ENCODE peak calls at places on chromosome 12, in five cellular contexts. Y is pulmonary artery endothelial cell, M is AG08395, E is iPS-NIHi11, U is T-helper 2 cell. B is an unnamed sample.
A peak's percentile ranks its signal among the peaks of the same experiment; 100 is the strongest.

GRCh38 chr12:106220561-106220960 is 27.3 kb downstream of the CKAP4 start:
- DNase-seq in U (no peak), M (no peak), Y (no peak), E (no peak), B (no peak)

GRCh38 chr12:57733928-57734327 is 4.6 kb downstream of the AGAP2 start:
- DNase-seq in E (no peak), Y (no peak), U (no peak), M (no peak), B (no peak)

GRCh38 chr12:104551313-104551931 is 94.7 kb downstream of the CHST11 start:
- DNase-seq in E (no peak), Y (no peak), U (no peak), M (no peak), B (no peak)

GRCh38 chr12:107600596-107601144 is 84.9 kb upstream of the PWP1 start:
- DNase-seq in U (no peak), Y (no peak), M (no peak), E (no peak), B (no peak)

GRCh38 chr12:118611295-118611694 is 234.9 kb downstream of the SUDS3 start:
- DNase-seq in M (no peak), Y (peak; percentile 1), E (peak; percentile 54), U (no peak), B (no peak)

GRCh38 chr12:49108958-49109404 is 1.7 kb downstream of the LMBR1L start:
- DNase-seq in U (no peak), Y (no peak), E (no peak), M (peak; percentile 50), B (no peak)

GRCh38 chr12:119061208-119061796 is 80.0 kb downstream of the SRRM4 start:
- DNase-seq in E (peak; percentile 76), M (peak; percentile 11), U (no peak), Y (peak; percentile 8), B (peak; percentile 1)

GRCh38 chr12:55058776-55059175 is 39.0 kb downstream of the NEUROD4 start:
- DNase-seq in E (no peak), M (no peak), U (no peak), Y (no peak), B (no peak)

GRCh38 chr12:128259556-128260070 is 7.4 kb upstream of the TMEM132C start:
- DNase-seq in Y (no peak), E (no peak), U (no peak), M (no peak), B (no peak)

GRCh38 chr12:108516511-108517275 is 1.6 kb downstream of the FICD start:
- DNase-seq in Y (no peak), E (no peak), U (no peak), M (no peak), B (no peak)

GRCh38 chr12:38515912-38516311 is 199.3 kb downstream of the ALG10B start:
- DNase-seq in E (no peak), U (no peak), Y (no peak), M (no peak), B (no peak)

GRCh38 chr12:19474147-19474546 is 34.9 kb downstream of the AEBP2 start:
- DNase-seq in M (no peak), Y (no peak), E (no peak), U (no peak), B (peak; percentile 47)

GRCh38 chr12:20711846-20712245 is 16.7 kb downstream of the SLCO1C1 start:
- DNase-seq in Y (no peak), U (no peak), E (no peak), M (no peak), B (no peak)

GRCh38 chr12:93851245-93851665 is 174.1 kb downstream of the CRADD start:
- DNase-seq in U (no peak), M (no peak), Y (no peak), E (no peak), B (no peak)

GRCh38 chr12:84508943-84509342 is 403.7 kb downstream of the SLC6A15 start:
- DNase-seq in Y (no peak), M (peak; percentile 34), E (no peak), U (no peak), B (no peak)

GRCh38 chr12:121038861-121039654 is at the start of gene OASL:
- DNase-seq in Y (no peak), U (peak; percentile 62), M (peak; percentile 62), E (no peak), B (peak; percentile 65)

GRCh38 chr12:3293013-3293412 is 198.0 kb upstream of the PRMT8 start:
- DNase-seq in U (no peak), E (no peak), Y (no peak), M (no peak), B (no peak)

GRCh38 chr12:54983536-54984102 is 943 bp downstream of the TESPA1 start:
- DNase-seq in M (no peak), U (no peak), E (no peak), Y (no peak), B (no peak)

GRCh38 chr12:38823743-38824142 is 81.6 kb downstream of the CPNE8 start:
- DNase-seq in U (no peak), E (no peak), M (peak; percentile 18), Y (no peak), B (peak; percentile 29)

GRCh38 chr12:100265732-100266131 is 1.1 kb downstream of the DEPDC4 start:
- DNase-seq in U (no peak), M (no peak), E (no peak), Y (no peak), B (no peak)